ENCODE peak calls at places on chromosomes 3 and 15, in eight cellular contexts. A is astrocyte of the spinal cord, N is fibroblast of villous mesenchyme, V is astrocyte, E is endodermal cell, X is AG10803, I is mucosa of descending colon, Y is HFFc6. J is an unnamed sample.

GRCh38 chr3:150766742-150767141 is 3.8 kb upstream of the SIAH2 start:
- DNase-seq in I (no peak), X (no peak), V (no peak), E (no peak), Y (no peak), N (no peak), A (no peak), J (no peak)

GRCh38 chr3:62144482-62144881 is 228.9 kb downstream of the FEZF2 start:
- DNase-seq in X (no peak), Y (no peak), N (no peak), E (no peak), V (no peak), A (no peak), I (no peak), J (no peak)

GRCh38 chr3:13508496-13508895 is 28.4 kb downstream of the HDAC11 start:
- DNase-seq in V (no peak), I (no peak), E (no peak), N (no peak), X (no peak), Y (no peak), A (no peak), J (no peak)

GRCh38 chr3:107664614-107665013 is 141.9 kb downstream of the BBX start:
- DNase-seq in A (no peak), V (no peak), E (no peak), I (no peak), N (no peak), X (no peak), Y (no peak), J (no peak)

GRCh38 chr15:75739791-75740190 is 27.1 kb upstream of the CSPG4 start:
- DNase-seq in N (no peak), X (no peak), Y (no peak), A (no peak), V (no peak), I (no peak), E (peak; percentile 40), J (no peak)

GRCh38 chr3:178152010-178152409 is 384.2 kb upstream of the KCNMB2 start:
- DNase-seq in A (no peak), N (no peak), V (no peak), X (no peak), E (no peak), I (no peak), Y (no peak), J (no peak)

GRCh38 chr3:124887177-124887995 is at the start of gene ITGB5:
- DNase-seq in X (peak; percentile 86), N (peak; percentile 85), A (peak; percentile 82), I (peak; percentile 79), Y (peak; percentile 66), V (peak; percentile 64), E (peak; percentile 89), J (peak; percentile 57)

GRCh38 chr15:62133141-62133540 is 31.9 kb downstream of the C2CD4B start:
- DNase-seq in X (no peak), N (no peak), I (no peak), A (no peak), Y (no peak), V (no peak), E (no peak), J (no peak)

GRCh38 chr3:152317956-152318355 is 49.2 kb downstream of the MBNL1 start:
- DNase-seq in A (peak; percentile 87), X (peak; percentile 54), N (peak; percentile 68), V (peak; percentile 85), Y (peak; percentile 88), I (no peak), E (no peak), J (no peak)

GRCh38 chr15:74897300-74897701 is 7.5 kb downstream of the MPI start:
- DNase-seq in E (no peak), X (no peak), N (no peak), Y (no peak), A (no peak), I (no peak), V (no peak), J (no peak)

GRCh38 chr3:149464706-149465328 is 9.7 kb upstream of the TM4SF4 start:
- DNase-seq in E (no peak), N (no peak), I (no peak), A (no peak), X (no peak), V (no peak), Y (no peak), J (no peak)

GRCh38 chr3:17678116-17678741 is 64.2 kb downstream of the TBC1D5 start:
- DNase-seq in Y (peak; percentile 29), X (peak; percentile 27), E (no peak), V (peak; percentile 63), I (no peak), A (peak; percentile 52), N (peak; percentile 13), J (no peak)

GRCh38 chr3:38662544-38662943 is 13.1 kb upstream of the SCN5A start:
- DNase-seq in N (peak; percentile 40), Y (peak; percentile 28), X (peak; percentile 29), E (peak; percentile 88), V (no peak), A (peak; percentile 36), I (no peak), J (no peak)

GRCh38 chr3:54087581-54088410 is 34.6 kb upstream of the CACNA2D3 start:
- DNase-seq in A (no peak), I (peak; percentile 2), Y (no peak), N (no peak), X (no peak), V (no peak), E (peak; percentile 73), J (no peak)

GRCh38 chr15:69573815-69574472 is 121.3 kb downstream of the RPLP1 start:
- DNase-seq in Y (peak; percentile 27), E (no peak), V (peak; percentile 75), A (peak; percentile 29), N (no peak), X (no peak), I (no peak), J (no peak)

GRCh38 chr3:45583021-45583851 is 11.3 kb upstream of the LIMD1 start:
- DNase-seq in I (no peak), E (no peak), V (peak; percentile 21), Y (no peak), X (peak; percentile 19), N (peak; percentile 73), A (no peak), J (no peak)

GRCh38 chr3:53525765-53526761 is 31.7 kb downstream of the CACNA1D start:
- DNase-seq in E (no peak), V (peak; percentile 2), Y (no peak), I (peak; percentile 25), X (no peak), A (no peak), N (no peak), J (no peak)

GRCh38 chr15:91864669-91865068 is 11.2 kb downstream of the SLCO3A1 start:
- DNase-seq in A (no peak), E (no peak), X (no peak), I (no peak), V (no peak), N (no peak), Y (no peak), J (no peak)

DNA sequence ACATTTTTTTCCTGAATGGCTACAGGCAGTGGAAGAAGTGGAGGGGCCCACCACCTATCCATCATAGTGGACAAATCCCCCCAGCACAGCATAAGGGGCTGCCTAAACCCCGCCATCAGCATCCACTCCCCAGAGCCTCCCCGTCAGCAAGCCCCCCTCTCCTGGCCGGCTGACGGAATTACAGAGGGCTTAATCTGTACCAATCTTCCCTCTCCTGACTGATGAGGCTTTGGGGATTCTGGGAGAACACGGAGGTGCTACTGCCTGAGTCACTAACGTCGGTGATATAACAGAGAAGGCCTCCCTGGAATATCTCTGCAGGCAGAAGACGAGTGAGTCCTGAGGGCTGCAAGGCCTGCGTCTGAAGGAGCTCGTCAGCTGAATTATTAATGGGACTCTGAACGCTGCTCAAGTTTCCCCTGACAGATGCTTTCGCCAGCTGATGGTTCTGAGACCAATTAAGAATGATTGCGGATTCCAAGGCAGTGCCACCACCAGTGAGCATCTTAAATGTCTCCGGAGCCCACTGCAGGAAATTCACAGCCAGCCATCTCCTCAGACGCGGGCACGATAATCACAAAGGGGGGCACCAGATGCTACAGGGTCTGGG is 147.7 kb downstream of the XXYLT1 start:
- DNase-seq in A (no peak), I (no peak), X (peak; percentile 46), E (peak; percentile 76), Y (no peak), V (peak; percentile 44), N (no peak), J (no peak)
- TF ChIP-seq CTCF in A (peak; percentile 37), I (no peak), X (peak; percentile 41), E (peak; percentile 70), Y (no peak), V (peak; percentile 30), N (peak; percentile 14), J (peak; percentile 14)

DNA sequence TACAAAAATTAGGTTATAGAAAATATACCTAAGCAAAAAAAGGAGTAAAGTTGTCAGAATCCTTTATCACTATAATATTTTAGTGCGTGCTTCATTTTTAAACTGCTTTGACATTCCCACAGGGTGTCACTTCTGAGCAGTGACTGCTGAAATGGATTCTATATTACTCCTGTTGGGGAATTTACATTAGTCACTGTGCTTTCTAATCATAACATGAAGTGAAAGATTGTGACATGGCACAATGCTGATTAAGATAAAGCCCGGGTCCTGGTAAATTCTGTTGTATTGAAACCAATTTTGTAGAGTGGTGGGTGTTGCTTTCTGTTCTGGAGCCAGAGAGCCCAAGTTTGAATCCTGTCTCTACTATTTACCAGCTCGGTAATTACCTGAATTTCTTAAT is 36.4 kb upstream of the EHHADH start:
- DNase-seq in V (no peak), E (no peak), Y (no peak), I (no peak), A (no peak), N (no peak), X (no peak), J (no peak)
- TF ChIP-seq CTCF in V (no peak), E (no peak), Y (no peak), I (no peak), A (no peak), N (no peak), X (no peak), J (no peak)

DNA sequence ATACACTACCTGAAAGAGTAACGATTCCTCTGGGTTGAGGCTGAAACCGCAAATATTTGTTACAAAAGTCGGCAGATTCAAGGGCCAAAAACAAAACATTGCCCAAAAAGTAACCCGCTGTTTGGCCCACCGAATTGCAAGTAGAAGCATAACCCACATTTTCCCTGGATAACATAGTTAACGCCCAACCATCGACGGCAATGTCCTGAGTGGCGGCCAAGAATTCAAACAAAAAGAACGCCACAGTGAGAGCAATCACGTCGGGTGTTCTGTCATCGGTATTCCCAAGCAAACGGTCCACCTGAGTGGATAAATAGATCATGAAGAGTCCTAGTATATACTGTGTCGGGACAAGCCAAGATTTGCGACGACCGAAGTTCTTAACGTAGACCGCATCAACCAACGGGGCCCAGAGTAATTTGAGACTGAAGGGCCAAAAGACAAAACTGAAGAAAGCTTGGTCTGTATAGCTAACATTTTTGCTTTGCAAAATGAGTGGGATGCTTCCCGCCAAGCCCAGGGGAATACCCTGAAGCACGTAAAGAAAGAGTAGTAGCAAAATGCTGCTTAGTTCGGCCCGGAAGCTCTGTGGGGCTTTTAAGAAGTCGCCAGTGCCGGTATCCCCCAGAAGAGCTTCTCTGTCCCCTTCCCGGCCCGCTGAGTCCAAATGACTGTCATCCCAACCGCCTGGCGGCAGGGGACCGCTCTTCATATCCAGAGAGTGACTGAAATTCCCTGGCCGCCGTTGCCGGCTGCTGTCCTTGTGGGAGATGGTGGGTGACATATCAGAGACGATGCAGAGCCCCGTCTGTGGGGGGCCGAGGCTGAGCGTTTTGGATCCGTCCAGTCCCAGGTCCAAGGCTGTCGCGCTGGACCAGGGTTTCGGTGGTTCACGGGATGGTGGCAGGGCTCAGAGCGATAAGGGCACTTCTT is 747 bp downstream of the SLC33A1 start:
- DNase-seq in X (no peak), V (peak; percentile 24), N (peak; percentile 30), A (no peak), Y (no peak), E (peak; percentile 77), I (peak; percentile 12), J (no peak)
- TF ChIP-seq CTCF in X (no peak), V (no peak), N (no peak), A (no peak), Y (peak; percentile 42), E (peak; percentile 57), I (no peak), J (peak; percentile 0)

GRCh38 chr3:59444676-59445075 is 394.9 kb upstream of the CFAP20DC start:
- DNase-seq in V (no peak), N (no peak), X (no peak), E (no peak), Y (no peak), A (no peak), I (no peak), J (no peak)
- TF ChIP-seq CTCF in V (no peak), N (no peak), X (no peak), E (no peak), Y (no peak), A (no peak), I (no peak), J (no peak)